ENCODE peak calls at places on chromosomes 2 and 18, in eight cellular contexts. J is left ventricle myocardium inferior; U is CD4-positive, alpha-beta memory T cell; W is OCI-LY7; E is NAMALWA; A is GM13977; P is T follicular helper cell; B is EL. T is an unnamed sample.

GRCh38 chr2:20447437-20448245 is 767 bp downstream of the RHOB start:
- DNase-seq in P (peak), W (no peak), E (no peak), B (peak), U (peak), J (peak), A (peak), T (no peak)

GRCh38 chr18:66560092-66560491 is 43.8 kb downstream of the CDH19 start:
- DNase-seq in B (no peak), A (no peak), U (no peak), P (no peak), J (no peak), E (peak), W (no peak), T (no peak)

GRCh38 chr18:26617151-26617554 is 68.8 kb upstream of the KCTD1 start:
- DNase-seq in W (no peak), U (no peak), B (peak), A (no peak), E (no peak), P (no peak), J (no peak), T (no peak)

GRCh38 chr2:950627-950992 is at the start of gene SNTG2:
- DNase-seq in U (peak), J (peak), B (peak), W (no peak), A (peak), E (peak), P (peak), T (peak)

GRCh38 chr2:67938053-67938452 is 124.8 kb downstream of the C1D start:
- DNase-seq in B (no peak), A (no peak), E (no peak), W (no peak), P (no peak), J (no peak), U (no peak), T (no peak)

GRCh38 chr2:206274434-206275273 is at the start of gene ZDBF2:
- DNase-seq in E (peak), B (peak), P (peak), U (peak), J (peak), A (peak), W (peak), T (peak)

GRCh38 chr2:75458201-75458600 is 102.5 kb downstream of the EVA1A start:
- DNase-seq in U (no peak), J (no peak), P (no peak), B (no peak), W (no peak), A (no peak), E (no peak), T (no peak)

GRCh38 chr2:139790807-139791206 is 1010.6 kb upstream of the NXPH2 start:
- DNase-seq in P (no peak), B (no peak), E (peak), J (no peak), W (peak), A (peak), U (no peak), T (no peak)

GRCh38 chr2:109185338-109185737 is 56.3 kb downstream of the SH3RF3 start:
- DNase-seq in W (no peak), U (no peak), J (no peak), A (no peak), E (no peak), P (no peak), B (peak), T (no peak)

GRCh38 chr2:176473177-176473576 is 203.9 kb downstream of the MTX2 start:
- DNase-seq in E (peak), A (no peak), U (no peak), B (peak), J (no peak), W (no peak), P (no peak), T (no peak)

GRCh38 chr2:174846941-174847938 is 83.0 kb upstream of the CHRNA1 start:
- DNase-seq in U (peak), E (peak), J (no peak), B (peak), W (no peak), A (no peak), P (no peak), T (no peak)

GRCh38 chr2:128315829-128316776 is 2.6 kb downstream of the HS6ST1 start:
- DNase-seq in P (no peak), B (no peak), J (peak), E (no peak), W (peak), U (no peak), A (no peak), T (no peak)

GRCh38 chr2:157227592-157227991 is 29.9 kb upstream of the GALNT5 start:
- DNase-seq in W (no peak), A (no peak), U (no peak), B (no peak), P (no peak), J (no peak), E (no peak), T (no peak)

GRCh38 chr2:120161190-120161589 is 62.0 kb downstream of the TMEM185B start:
- DNase-seq in U (no peak), E (no peak), P (no peak), A (no peak), W (no peak), J (no peak), B (no peak), T (no peak)

GRCh38 chr2:61419570-61419969 is 51.3 kb downstream of the USP34 start:
- DNase-seq in E (no peak), B (no peak), P (no peak), W (no peak), A (no peak), J (no peak), U (no peak), T (no peak)

GRCh38 chr18:58887613-58887963 is 22.9 kb downstream of the ZNF532 start:
- DNase-seq in B (peak), U (no peak), A (peak), J (peak), W (peak), E (peak), P (no peak), T (no peak)

GRCh38 chr2:121824264-121824663 is 68.8 kb downstream of the TSN start:
- DNase-seq in E (no peak), U (no peak), W (no peak), P (no peak), A (no peak), B (no peak), J (no peak), T (no peak)

GRCh38 chr2:227821043-227821942 is 7.7 kb downstream of the CCL20 start:
- DNase-seq in J (no peak), W (no peak), B (peak), P (no peak), U (no peak), A (no peak), E (no peak), T (no peak)

GRCh38 chr2:105682401-105682800 is 62.3 kb upstream of the NCK2 start:
- DNase-seq in W (no peak), A (no peak), P (no peak), U (no peak), E (no peak), B (no peak), J (no peak), T (no peak)

GRCh38 chr2:218648473-218649100 is 10.8 kb downstream of the ZNF142 start:
- DNase-seq in J (no peak), A (peak), P (peak), E (peak), U (peak), W (peak), B (peak), T (peak)

GRCh38 chr2:37892436-37893114 is 32.5 kb upstream of the RMDN2 start:
- DNase-seq in W (peak), U (peak), E (peak), A (peak), B (no peak), J (no peak), P (no peak), T (no peak)

GRCh38 chr18:13395577-13395976 is 177.0 kb downstream of the LDLRAD4 start:
- DNase-seq in B (no peak), J (no peak), U (no peak), W (no peak), A (no peak), E (no peak), P (no peak), T (no peak)

GRCh38 chr2:61632276-61633169 is 94.4 kb upstream of the XPO1 start:
- DNase-seq in B (no peak), A (no peak), E (no peak), U (no peak), W (no peak), P (no peak), J (no peak), T (no peak)

GRCh38 chr2:46252891-46253659 is 44.1 kb upstream of the EPAS1 start:
- DNase-seq in U (no peak), A (no peak), E (no peak), W (no peak), P (no peak), J (peak), B (no peak), T (no peak)

GRCh38 chr2:132599556-132599955 is 70.4 kb downstream of the LYPD1 start:
- DNase-seq in A (no peak), W (no peak), U (no peak), B (no peak), E (no peak), P (no peak), J (no peak), T (no peak)

GRCh38 chr2:68336192-68336591 is 16.4 kb upstream of the CNRIP1 start:
- DNase-seq in J (no peak), U (no peak), A (no peak), P (no peak), W (no peak), B (peak), E (no peak), T (no peak)

GRCh38 chr2:211114826-211115450 is 558.5 kb downstream of the CPS1 start:
- DNase-seq in P (no peak), A (no peak), E (no peak), U (no peak), B (no peak), W (no peak), J (no peak), T (no peak)

GRCh38 chr2:160666019-160666676 is 172.5 kb upstream of the RBMS1 start:
- DNase-seq in W (no peak), P (no peak), E (peak), A (peak), B (peak), J (no peak), U (peak), T (no peak)

GRCh38 chr2:96969321-96969720 is 17.1 kb downstream of the FAM178B start:
- DNase-seq in E (no peak), A (no peak), P (no peak), W (no peak), U (no peak), B (no peak), J (no peak), T (no peak)

GRCh38 chr2:66919286-66919685 is 477.8 kb upstream of the ETAA1 start:
- DNase-seq in J (no peak), B (no peak), E (no peak), U (no peak), W (no peak), P (no peak), A (no peak), T (no peak)

GRCh38 chr2:69538872-69539548 is 101.8 kb upstream of the NFU1 start:
- DNase-seq in W (no peak), B (peak), P (no peak), U (no peak), J (no peak), E (no peak), A (no peak), T (no peak)

GRCh38 chr2:239292956-239293355 is 107.9 kb downstream of the HDAC4 start:
- DNase-seq in W (no peak), B (no peak), U (no peak), P (no peak), J (no peak), A (no peak), E (no peak), T (no peak)

GRCh38 chr2:134648547-134648946 is 70.3 kb downstream of the TMEM163 start:
- DNase-seq in E (no peak), J (no peak), B (no peak), U (no peak), W (no peak), A (no peak), P (no peak), T (no peak)

GRCh38 chr2:160784034-160784433 is 290.4 kb upstream of the RBMS1 start:
- DNase-seq in U (no peak), W (no peak), P (no peak), J (no peak), A (no peak), B (no peak), E (peak), T (no peak)

GRCh38 chr2:223735035-223735640 is 102.2 kb downstream of the AP1S3 start:
- DNase-seq in U (no peak), B (no peak), E (no peak), W (no peak), A (no peak), P (no peak), J (no peak), T (no peak)

GRCh38 chr2:234533631-234534030 is 36.8 kb upstream of the ARL4C start:
- DNase-seq in P (no peak), U (no peak), W (no peak), E (no peak), B (no peak), J (no peak), A (no peak), T (no peak)